ENCODE peak calls at places on chromosomes 5 and 9, in seven cellular contexts. J is IMR-90, Y is stomach, D is fibroblast of pulmonary artery, A is fibroblast of mammary gland, E is ovary, Z is astrocyte of the spinal cord. Q is an unnamed sample.

GRCh38 chr5:76341935-76342334 is 61.1 kb upstream of the IQGAP2 start:
- DNase-seq in J (no peak), Y (peak; percentile 30), D (no peak), A (no peak), E (no peak), Z (no peak), Q (no peak)

GRCh38 chr5:90020575-90021535 is 388.7 kb downstream of the CETN3 start:
- DNase-seq in J (peak; percentile 58), Y (no peak), D (peak; percentile 96), A (peak; percentile 90), E (no peak), Z (peak; percentile 97), Q (peak; percentile 18)

GRCh38 chr9:121985792-121986494 is 107.2 kb downstream of the TTLL11 start:
- DNase-seq in J (no peak), Y (no peak), D (peak; percentile 27), A (no peak), E (no peak), Z (peak; percentile 48), Q (no peak)

GRCh38 chr9:78167356-78167755 is 68.5 kb upstream of the CEP78 start:
- DNase-seq in J (no peak), Y (peak; percentile 32), D (peak; percentile 8), A (no peak), E (no peak), Z (peak; percentile 5), Q (no peak)

GRCh38 chr5:172701336-172702061 is 60.4 kb downstream of the NEURL1B start:
- DNase-seq in J (no peak), Y (no peak), D (no peak), A (no peak), E (peak; percentile 31), Z (no peak), Q (no peak)

GRCh38 chr9:93071464-93071863 is 13.0 kb downstream of the SUSD3 start:
- DNase-seq in J (peak; percentile 18), Y (no peak), D (peak; percentile 45), A (peak; percentile 72), E (peak; percentile 69), Z (no peak), Q (peak; percentile 12)

GRCh38 chr5:179166171-179166885 is 106.2 kb downstream of the ZNF354C start:
- DNase-seq in J (no peak), Y (no peak), D (no peak), A (no peak), E (no peak), Z (no peak), Q (no peak)

GRCh38 chr5:145365464-145365863 is 469.7 kb downstream of the PRELID2 start:
- DNase-seq in J (no peak), Y (no peak), D (no peak), A (no peak), E (no peak), Z (no peak), Q (no peak)

GRCh38 chr9:37239224-37239859 is 119.0 kb downstream of the ZCCHC7 start:
- DNase-seq in J (no peak), Y (no peak), D (no peak), A (no peak), E (no peak), Z (no peak), Q (peak; percentile 11)

GRCh38 chr9:126514037-126514821 is 99.5 kb upstream of the LMX1B start:
- DNase-seq in J (peak; percentile 15), Y (peak; percentile 59), D (peak; percentile 31), A (peak; percentile 25), E (peak; percentile 68), Z (no peak), Q (peak; percentile 22)

GRCh38 chr5:6745706-6746217 is 32.5 kb downstream of the TENT4A start:
- DNase-seq in J (peak; percentile 79), Y (no peak), D (peak; percentile 82), A (peak; percentile 79), E (no peak), Z (peak; percentile 64), Q (peak; percentile 45)

GRCh38 chr5:133122711-133123110 is 70.9 kb downstream of the HSPA4 start:
- DNase-seq in J (no peak), Y (no peak), D (no peak), A (no peak), E (no peak), Z (no peak), Q (no peak)

GRCh38 chr9:4499917-4500316 is 9.6 kb downstream of the SLC1A1 start:
- DNase-seq in J (no peak), Y (no peak), D (no peak), A (no peak), E (no peak), Z (no peak), Q (no peak)

GRCh38 chr9:137149942-137150484 is 11.1 kb downstream of the GRIN1 start:
- DNase-seq in J (no peak), Y (peak; percentile 47), D (no peak), A (no peak), E (no peak), Z (no peak), Q (no peak)

GRCh38 chr5:115586525-115587146 is 15.6 kb downstream of the TICAM2 start:
- DNase-seq in J (peak; percentile 54), Y (no peak), D (peak; percentile 64), A (peak; percentile 59), E (no peak), Z (peak; percentile 30), Q (peak; percentile 55)

GRCh38 chr9:683509-684021 is 157.9 kb upstream of the DMRT1 start:
- DNase-seq in J (no peak), Y (no peak), D (no peak), A (no peak), E (no peak), Z (peak; percentile 46), Q (no peak)

GRCh38 chr9:136578915-136579637 is 33.2 kb upstream of the NOTCH1 start:
- DNase-seq in J (no peak), Y (no peak), D (no peak), A (no peak), E (no peak), Z (no peak), Q (no peak)

GRCh38 chr9:121772600-121773285 is 121.3 kb downstream of the DAB2IP start:
- DNase-seq in J (no peak), Y (peak; percentile 88), D (no peak), A (no peak), E (peak; percentile 54), Z (no peak), Q (no peak)

GRCh38 chr5:160466889-160467554 is 45.4 kb downstream of the PTTG1 start:
- DNase-seq in J (no peak), Y (no peak), D (peak; percentile 63), A (peak; percentile 35), E (no peak), Z (no peak), Q (peak; percentile 14)

GRCh38 chr9:34585946-34586705 is 3.4 kb downstream of the CNTFR start:
- DNase-seq in J (no peak), Y (no peak), D (no peak), A (no peak), E (no peak), Z (no peak), Q (no peak)
- TF ChIP-seq CTCF in J (no peak), Y (no peak), D (no peak), A (no peak), E (no peak), Z (no peak), Q (no peak)

GRCh38 chr9:15070716-15071115 is 160.5 kb upstream of the FREM1 start:
- DNase-seq in J (no peak), Y (no peak), D (no peak), A (no peak), E (no peak), Z (no peak), Q (no peak)
- TF ChIP-seq CTCF in J (no peak), Y (no peak), D (no peak), A (no peak), E (no peak), Z (no peak), Q (no peak)

GRCh38 chr5:82255844-82256243 is 22.3 kb downstream of the RPS23 start:
- DNase-seq in J (no peak), Y (no peak), D (no peak), A (no peak), E (no peak), Z (no peak), Q (no peak)

GRCh38 chr5:82265052-82265451 is 13.1 kb downstream of the RPS23 start:
- DNase-seq in J (peak; percentile 54), Y (no peak), D (peak; percentile 50), A (peak; percentile 45), E (no peak), Z (no peak), Q (no peak)

GRCh38 chr5:82257729-82258128 is 20.4 kb downstream of the RPS23 start:
- DNase-seq in J (no peak), Y (no peak), D (no peak), A (no peak), E (no peak), Z (no peak), Q (no peak)

GRCh38 chr5:82257247-82257646 is 20.9 kb downstream of the RPS23 start:
- DNase-seq in J (no peak), Y (no peak), D (no peak), A (no peak), E (no peak), Z (no peak), Q (no peak)

DNA sequence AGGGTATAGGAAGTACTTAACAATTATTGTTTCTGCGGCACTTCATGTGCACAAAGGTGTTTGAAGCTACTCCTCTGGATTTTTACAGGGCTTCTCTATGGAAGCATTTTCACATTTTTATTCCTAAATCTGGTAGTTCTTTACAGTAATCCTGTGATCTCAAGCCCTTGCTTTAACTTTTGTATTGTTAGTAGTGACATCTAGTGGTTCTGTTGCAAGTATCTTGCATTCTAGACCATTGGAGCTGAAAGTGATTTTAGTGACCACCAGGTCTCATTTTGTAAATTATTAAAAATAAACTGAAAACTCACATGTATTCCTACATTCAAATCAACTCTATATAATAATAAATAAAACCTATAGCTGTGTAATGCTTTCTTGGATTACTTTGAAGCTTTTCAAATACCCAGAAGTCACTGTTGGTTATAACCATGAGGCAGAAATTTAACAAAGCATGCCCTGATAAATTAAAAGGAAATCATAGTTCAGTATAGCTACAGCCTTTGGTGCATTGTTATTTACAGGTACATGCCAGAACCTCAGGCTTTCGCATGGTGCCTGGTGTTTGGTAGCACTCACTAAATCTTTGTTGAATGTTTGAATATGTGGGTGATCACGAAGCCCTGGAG is 18.9 kb downstream of the RPS23 start:
- DNase-seq in J (peak; percentile 47), Y (no peak), D (peak; percentile 56), A (peak; percentile 53), E (no peak), Z (peak; percentile 54), Q (peak; percentile 50)
- TF ChIP-seq CTCF in J (peak; percentile 57), Y (no peak), D (peak; percentile 58), A (peak; percentile 47), E (no peak), Z (peak; percentile 53), Q (peak; percentile 74)

GRCh38 chr5:109411627-109412026 is 1.9 kb upstream of the PJA2 start:
- DNase-seq in J (peak; percentile 97), Y (no peak), D (peak; percentile 94), A (peak; percentile 97), E (no peak), Z (peak; percentile 94), Q (peak; percentile 95)

GRCh38 chr5:109410389-109411174 is 808 bp upstream of the PJA2 start:
- DNase-seq in J (peak; percentile 75), Y (peak; percentile 76), D (peak; percentile 88), A (peak; percentile 88), E (peak; percentile 87), Z (peak; percentile 86), Q (peak; percentile 72)

GRCh38 chr5:109409061-109409843 is 522 bp downstream of the PJA2 start:
- DNase-seq in J (peak; percentile 80), Y (peak; percentile 65), D (peak; percentile 85), A (peak; percentile 83), E (peak; percentile 80), Z (peak; percentile 80), Q (peak; percentile 63)

GRCh38 chr5:109411175-109411514 is 1.4 kb upstream of the PJA2 start:
- DNase-seq in J (no peak), Y (no peak), D (no peak), A (no peak), E (no peak), Z (no peak), Q (no peak)

GRCh38 chr5:109409844-109410388 is at the start of gene PJA2:
- DNase-seq in J (peak; percentile 100), Y (peak; percentile 97), D (peak; percentile 100), A (peak; percentile 100), E (peak; percentile 99), Z (peak; percentile 100), Q (peak; percentile 100)
- TF ChIP-seq CTCF in J (peak; percentile 17), Y (no peak), D (peak; percentile 31), A (peak; percentile 21), E (peak; percentile 64), Z (peak; percentile 25), Q (peak; percentile 67)

Q was measured in HFFc6.